ENCODE peak calls at places on chromosome 7, in seven cellular contexts. T, O, Q, B, L, J and G are unnamed samples.

GRCh38 chr7:43784030-43785001 is 25.8 kb downstream of the BLVRA start:
- DNase-seq in J (no peak), L (no peak), O (no peak), B (peak; percentile 72), Q (no peak), T (peak; percentile 31), G (no peak)

GRCh38 chr7:90771281-90771680 is 175.2 kb downstream of the CDK14 start:
- DNase-seq in L (peak; percentile 58), Q (no peak), O (peak; percentile 38), T (peak; percentile 79), J (peak; percentile 18), B (no peak), G (no peak)

GRCh38 chr7:77327067-77327931 is 88.8 kb downstream of the GSAP start:
- DNase-seq in B (peak; percentile 79), T (peak; percentile 89), L (peak; percentile 34), J (peak; percentile 47), Q (no peak), O (peak; percentile 72), G (no peak)

GRCh38 chr7:94431203-94431602 is 36.5 kb downstream of the COL1A2 start:
- DNase-seq in Q (no peak), T (peak; percentile 46), L (no peak), O (no peak), B (no peak), J (no peak), G (no peak)

GRCh38 chr7:102912742-102913141 is at the start of gene LRRC17:
- DNase-seq in J (peak; percentile 97), T (peak; percentile 51), O (no peak), B (no peak), L (peak; percentile 92), Q (no peak), G (no peak)

GRCh38 chr7:17814058-17814457 is 126.2 kb downstream of the SNX13 start:
- DNase-seq in B (no peak), Q (no peak), O (no peak), L (no peak), T (no peak), J (no peak), G (no peak)

GRCh38 chr7:82375068-82375467 is 68.5 kb downstream of the CACNA2D1 start:
- DNase-seq in O (no peak), J (no peak), L (no peak), T (no peak), Q (no peak), B (no peak), G (no peak)

GRCh38 chr7:119026391-119026790 is 801.9 kb downstream of the ANKRD7 start:
- DNase-seq in O (no peak), B (no peak), Q (no peak), L (no peak), J (no peak), T (no peak), G (no peak)

GRCh38 chr7:122622682-122623081 is 76.2 kb downstream of the RNF133 start:
- DNase-seq in O (no peak), L (no peak), J (no peak), Q (no peak), T (no peak), B (no peak), G (no peak)

GRCh38 chr7:2928613-2929311 is 84.7 kb upstream of the GNA12 start:
- DNase-seq in Q (no peak), O (no peak), T (no peak), L (no peak), J (no peak), B (peak; percentile 60), G (peak; percentile 49)

DNA sequence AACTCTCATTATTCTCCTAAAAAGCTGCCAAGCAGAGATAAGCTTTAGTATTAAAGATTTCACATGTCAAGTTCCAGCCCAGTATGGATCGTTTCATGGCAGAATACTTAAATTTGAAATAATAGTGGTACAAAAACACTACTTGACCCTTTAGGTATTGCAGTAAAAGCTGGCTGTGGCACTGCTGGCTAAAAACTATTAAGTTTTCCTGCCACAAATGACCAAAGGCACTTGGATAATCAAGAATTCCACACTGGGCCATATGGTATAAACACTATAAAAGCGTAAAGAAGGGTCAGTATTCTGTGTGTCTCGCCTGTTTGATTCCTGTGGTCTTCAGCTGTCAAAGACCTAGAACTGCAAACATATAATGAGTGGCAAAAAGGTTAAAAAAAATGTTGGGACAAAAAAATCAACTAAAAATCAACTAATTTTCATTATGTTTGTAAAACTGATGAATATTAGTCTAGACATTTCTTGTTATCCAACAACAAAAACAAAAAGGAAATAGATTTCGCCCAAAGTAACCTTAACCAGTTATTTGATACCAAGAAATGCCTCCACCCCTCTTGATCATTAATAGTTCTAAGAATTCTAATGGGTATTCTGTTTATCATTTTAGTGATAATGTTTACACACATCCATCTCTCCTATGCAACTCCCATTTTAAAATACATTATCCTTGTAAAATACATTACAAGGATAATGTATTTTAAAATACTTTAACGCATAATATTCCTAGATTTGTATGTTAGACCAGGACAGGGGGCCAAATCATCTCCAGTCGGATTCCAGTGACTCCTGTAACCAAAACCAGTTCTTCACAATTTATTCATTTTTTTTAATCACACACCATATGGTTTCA is 2.2 kb downstream of the CCDC71L start:
- DNase-seq in L (no peak), J (no peak), Q (no peak), O (no peak), B (no peak), T (no peak), G (no peak)
- H3K4me3 ChIP-seq in L (peak overlapping the region; percentile 78), J (peak overlapping the region; percentile 88), Q (peak overlapping the region; percentile 88), O (peak overlapping the region; percentile 83), B (peak overlapping the region; percentile 85), T (peak overlapping the region; percentile 100), G (peak overlapping the region; percentile 66)

GRCh38 chr7:73768661-73769480 is 1.2 kb downstream of the CLDN3 start:
- DNase-seq in Q (no peak), O (no peak), T (peak; percentile 7), J (no peak), B (no peak), L (no peak), G (peak; percentile 60)

GRCh38 chr7:73770002-73770859 is at the start of gene CLDN3:
- DNase-seq in O (no peak), L (peak; percentile 8), Q (peak; percentile 74), J (no peak), T (peak; percentile 40), B (peak; percentile 95), G (peak; percentile 97)

GRCh38 chr7:73770860-73771665 is 993 bp upstream of the CLDN3 start:
- DNase-seq in L (no peak), B (no peak), O (no peak), Q (no peak), T (no peak), J (no peak), G (no peak)

GRCh38 chr7:73766556-73767229 is 3.4 kb downstream of the CLDN3 start:
- DNase-seq in T (no peak), B (no peak), J (no peak), L (no peak), O (no peak), Q (no peak), G (no peak)

GRCh38 chr7:73769481-73770001 is 529 bp downstream of the CLDN3 start:
- DNase-seq in J (no peak), O (no peak), B (peak; percentile 67), Q (no peak), L (no peak), T (no peak), G (no peak)
- H3K4me3 ChIP-seq in J (no peak overlapping the region), O (no peak overlapping the region), B (peak overlapping the region; percentile 45), Q (peak overlapping the region; percentile 51), L (no peak overlapping the region), T (no peak overlapping the region), G (peak overlapping the region; percentile 45)

GRCh38 chr7:11780267-11780666 is 51.7 kb downstream of the THSD7A start:
- DNase-seq in Q (no peak), O (no peak), B (no peak), L (no peak), T (no peak), J (no peak), G (no peak)
- H3K4me3 ChIP-seq in Q (no peak overlapping the region), O (no peak overlapping the region), B (no peak overlapping the region), L (no peak overlapping the region), T (no peak overlapping the region), J (no peak overlapping the region), G (no peak overlapping the region)

GRCh38 chr7:96591900-96592676 is 117.6 kb downstream of the SEM1 start:
- DNase-seq in Q (no peak), O (no peak), L (no peak), T (peak; percentile 5), J (no peak), B (no peak), G (no peak)

GRCh38 chr7:96589038-96589437 is 120.6 kb downstream of the SEM1 start:
- DNase-seq in O (no peak), B (no peak), L (no peak), T (no peak), J (no peak), Q (no peak), G (no peak)

GRCh38 chr7:96596120-96596826 is 113.4 kb downstream of the SEM1 start:
- DNase-seq in T (peak; percentile 10), Q (peak; percentile 2), J (no peak), O (no peak), B (no peak), L (no peak), G (no peak)

GRCh38 chr7:96591159-96591899 is 118.3 kb downstream of the SEM1 start:
- DNase-seq in Q (no peak), T (no peak), L (no peak), J (no peak), B (no peak), O (no peak), G (no peak)
- H3K4me3 ChIP-seq in Q (no peak overlapping the region), T (no peak overlapping the region), L (no peak overlapping the region), J (no peak overlapping the region), B (no peak overlapping the region), O (no peak overlapping the region), G (no peak overlapping the region)

GRCh38 chr7:29192811-29193210 is 1.8 kb upstream of the CHN2 start:
- DNase-seq in J (no peak), T (no peak), Q (no peak), B (no peak), L (no peak), O (no peak), G (no peak)

GRCh38 chr7:29196191-29196590 is 1.6 kb downstream of the CHN2 start:
- DNase-seq in L (no peak), T (no peak), Q (no peak), O (no peak), B (no peak), J (no peak), G (no peak)

GRCh38 chr7:29193316-29194205 is 1.0 kb upstream of the CHN2 start:
- DNase-seq in T (peak; percentile 5), L (no peak), J (no peak), O (no peak), B (no peak), Q (no peak), G (no peak)

GRCh38 chr7:29194206-29194593 is 375 bp upstream of the CHN2 start:
- DNase-seq in J (no peak), O (no peak), T (peak; percentile 10), B (peak; percentile 65), L (no peak), Q (no peak), G (no peak)

GRCh38 chr7:29194594-29195417 is at the start of gene CHN2:
- DNase-seq in O (no peak), T (peak; percentile 52), L (peak; percentile 10), Q (no peak), B (peak; percentile 83), J (peak; percentile 11), G (peak; percentile 47)
- H3K4me3 ChIP-seq in O (peak within 1 kb of the TSS; percentile 47), T (peak within 1 kb of the TSS; percentile 71), L (peak within 1 kb of the TSS; percentile 60), Q (peak within 1 kb of the TSS; percentile 55), B (peak within 1 kb of the TSS; percentile 70), J (peak within 1 kb of the TSS; percentile 33), G (peak within 1 kb of the TSS; percentile 62)